ENCODE peak calls at places on chromosomes 12 and 14, in seven cellular contexts. T is H9, O is IMR-90, V is esophagus squamous epithelium, B is WTC11, L is hepatocyte, M is colonic mucosa. I is an unnamed sample.
A peak's percentile ranks its signal among the peaks of the same experiment; 100 is the strongest.

GRCh38 chr12:105214670-105215375 is 21.2 kb downstream of the APPL2 start:
- DNase-seq in L (peak; percentile 87), M (peak; percentile 97), B (no peak), V (no peak), O (no peak), T (no peak), I (no peak)

GRCh38 chr14:85934123-85934885 is 404.4 kb downstream of the FLRT2 start:
- DNase-seq in B (no peak), V (no peak), M (no peak), L (no peak), O (no peak), T (no peak), I (peak; percentile 41)

GRCh38 chr14:21923820-21924219 is 250.2 kb upstream of the OR4E1 start:
- DNase-seq in T (no peak), L (no peak), M (no peak), O (no peak), B (no peak), V (no peak), I (no peak)

GRCh38 chr12:13573698-13574321 is 377.3 kb downstream of the EMP1 start:
- DNase-seq in V (no peak), O (peak; percentile 58), B (no peak), T (no peak), M (no peak), L (peak; percentile 40), I (peak; percentile 92)

GRCh38 chr14:52792097-52792415 is 649 bp upstream of the GNPNAT1 start:
- DNase-seq in B (no peak), M (no peak), V (no peak), L (no peak), O (no peak), T (no peak), I (no peak)

GRCh38 chr12:51183816-51184215 is 10.9 kb upstream of the TFCP2 start:
- DNase-seq in O (peak; percentile 67), L (peak; percentile 61), M (peak; percentile 47), T (no peak), V (no peak), B (peak; percentile 26), I (peak; percentile 14)

GRCh38 chr12:95216704-95217376 is 427 bp downstream of the FGD6 start:
- DNase-seq in T (no peak), O (no peak), V (no peak), L (no peak), B (no peak), M (no peak), I (peak; percentile 16)

GRCh38 chr12:76073561-76073960 is 10.9 kb downstream of the NAP1L1 start:
- DNase-seq in T (no peak), B (no peak), O (no peak), V (no peak), M (no peak), L (no peak), I (no peak)

GRCh38 chr14:81245771-81246170 is 25.0 kb upstream of the GTF2A1 start:
- DNase-seq in V (no peak), M (no peak), L (no peak), T (no peak), B (no peak), O (no peak), I (no peak)

GRCh38 chr12:5996459-5996858 is 51.4 kb upstream of the ANO2 start:
- DNase-seq in B (no peak), M (no peak), T (no peak), O (no peak), L (no peak), V (no peak), I (peak; percentile 6)

GRCh38 chr14:96782436-96782835 is 14.7 kb upstream of the VRK1 start:
- DNase-seq in T (no peak), L (no peak), V (no peak), M (no peak), B (no peak), O (no peak), I (no peak)

GRCh38 chr12:15527201-15527782 is 205.0 kb downstream of the PTPRO start:
- DNase-seq in O (peak; percentile 15), M (peak; percentile 45), T (peak; percentile 53), V (no peak), L (no peak), B (no peak), I (peak; percentile 56)

GRCh38 chr12:27261866-27262265 is 17.8 kb downstream of the STK38L start:
- DNase-seq in B (no peak), T (no peak), L (no peak), M (no peak), O (peak; percentile 57), V (no peak), I (peak; percentile 52)

GRCh38 chr12:64145226-64145625 is 76.9 kb downstream of the KICS2 start:
- DNase-seq in M (no peak), T (no peak), B (no peak), L (no peak), V (no peak), O (no peak), I (no peak)

GRCh38 chr14:102545461-102546265 is 36.1 kb upstream of the ANKRD9 start:
- DNase-seq in O (peak; percentile 17), L (peak; percentile 72), M (no peak), V (no peak), B (peak; percentile 51), T (peak; percentile 79), I (peak; percentile 54)
- TF ChIP-seq CTCF in O (no peak), L (peak; percentile 18), M (no peak), V (peak; percentile 14), B (no peak), T (peak; percentile 31), I (no peak)

GRCh38 chr12:112854344-112854743 is 52.4 kb upstream of the OAS1 start:
- DNase-seq in T (no peak), L (no peak), O (no peak), M (no peak), V (no peak), B (no peak), I (no peak)

GRCh38 chr12:112852810-112853209 is 54.0 kb upstream of the OAS1 start:
- DNase-seq in T (no peak), O (no peak), M (no peak), B (no peak), L (no peak), V (no peak), I (no peak)

GRCh38 chr12:112858776-112859175 is 48.0 kb upstream of the OAS1 start:
- DNase-seq in B (no peak), O (no peak), T (no peak), V (no peak), L (no peak), M (no peak), I (no peak)

GRCh38 chr12:112852127-112852526 is 54.6 kb upstream of the OAS1 start:
- DNase-seq in L (no peak), B (no peak), M (no peak), V (no peak), T (no peak), O (no peak), I (no peak)

DNA sequence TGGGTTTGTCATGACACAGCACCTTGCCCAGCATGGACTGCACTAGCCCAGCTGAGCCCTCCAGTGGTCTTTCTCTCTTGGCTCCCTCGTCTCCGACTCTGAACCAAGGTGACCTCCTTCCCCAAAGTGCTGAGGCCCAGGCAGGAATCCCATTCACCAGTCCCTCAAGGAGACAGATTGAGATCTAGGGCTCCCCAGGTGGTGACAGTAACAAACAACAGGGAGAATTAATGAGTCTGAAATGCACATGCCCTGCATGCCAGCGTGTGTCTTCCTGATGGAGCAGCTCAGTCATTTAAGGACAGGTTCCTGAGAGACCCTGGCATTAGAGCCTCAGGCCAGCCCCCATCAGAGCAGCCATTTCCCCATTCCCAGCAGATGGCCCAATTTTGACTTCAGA is 51.4 kb upstream of the OAS1 start:
- DNase-seq in B (peak; percentile 40), L (no peak), T (peak; percentile 76), V (no peak), O (no peak), M (no peak), I (no peak)
- TF ChIP-seq CTCF in B (no peak), L (peak; percentile 9), T (peak; percentile 53), V (peak; percentile 44), O (no peak), M (no peak), I (no peak)

GRCh38 chr14:64772394-64772950 is 68.2 kb downstream of the PLEKHG3 start:
- DNase-seq in L (no peak), V (no peak), O (no peak), T (peak; percentile 68), B (no peak), M (no peak), I (no peak)
- TF ChIP-seq CTCF in L (no peak), V (no peak), O (no peak), T (peak; percentile 51), B (no peak), M (no peak), I (no peak)

DNA sequence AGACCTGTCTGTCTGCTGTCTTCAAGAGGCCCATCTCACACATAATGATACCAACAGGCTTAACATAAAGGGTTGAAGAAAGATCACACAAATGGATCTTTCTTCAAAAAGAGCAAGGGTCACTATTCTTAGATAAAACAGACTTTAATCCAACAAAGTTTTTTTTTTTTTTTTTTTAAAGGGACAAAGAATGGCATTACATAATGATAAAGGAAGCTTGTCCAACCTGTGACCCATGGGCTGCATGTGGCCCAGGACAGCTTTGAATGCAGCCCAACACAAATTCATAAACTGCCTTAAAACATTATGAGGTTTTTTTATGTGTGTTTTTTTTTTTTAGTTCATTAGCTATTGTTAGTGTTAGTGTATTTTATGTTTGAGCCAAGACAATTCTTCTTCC is 6.8 kb upstream of the FAM186B start:
- DNase-seq in O (no peak), T (no peak), B (no peak), M (no peak), V (no peak), L (no peak), I (no peak)
- TF ChIP-seq CTCF in O (no peak), T (no peak), B (no peak), M (no peak), V (no peak), L (no peak), I (no peak)

GRCh38 chr12:130266751-130267150 is 70.9 kb upstream of the PIWIL1 start:
- DNase-seq in L (no peak), M (no peak), B (peak; percentile 41), O (no peak), V (no peak), T (peak; percentile 78), I (no peak)
- TF ChIP-seq CTCF in L (peak; percentile 8), M (no peak), B (no peak), O (no peak), V (peak; percentile 59), T (peak; percentile 67), I (no peak)

GRCh38 chr12:110245278-110245868 is 35.7 kb upstream of the ATP2A2 start:
- DNase-seq in V (no peak), T (peak; percentile 78), O (no peak), B (peak; percentile 57), M (peak; percentile 84), L (no peak), I (peak; percentile 28)
- TF ChIP-seq CTCF in V (peak; percentile 69), T (peak; percentile 64), O (peak; percentile 26), B (no peak), M (peak; percentile 40), L (peak; percentile 20), I (peak; percentile 45)